ENCODE peak calls at places on chromosome 1, in ten cellular contexts. J is ovary, U is NT2/D1, I is heart left ventricle, N is mammary epithelial cell, B is psoas muscle, T is left ventricle myocardium inferior, Z is fibroblast of lung, G is GM23248, C is Peyer's patch. A is an unnamed sample. For H3K36me3, the result is how much of the 10 kb centered on the place peaks cover.

GRCh38 chr1:99850458-99850974 is 355 bp downstream of the AGL start:
- DNase-seq in J (no peak), U (no peak), I (no peak), N (peak), B (no peak), T (no peak), Z (no peak), G (peak), C (no peak), A (no peak)

GRCh38 chr1:220928725-220929297 is 49.6 kb downstream of the HLX start:
- DNase-seq in J (no peak), U (no peak), I (no peak), N (no peak), B (no peak), T (no peak), Z (no peak), G (peak), C (no peak), A (no peak)

GRCh38 chr1:43439781-43440180 is 13.9 kb downstream of the HYI start:
- DNase-seq in J (no peak), U (no peak), I (peak), N (no peak), B (no peak), T (no peak), Z (no peak), G (no peak), C (peak), A (no peak)

GRCh38 chr1:81670286-81670685 is 130.4 kb upstream of the ADGRL2 start:
- DNase-seq in J (peak), U (no peak), I (peak), N (peak), B (peak), T (peak), Z (peak), G (peak), C (peak), A (peak)

GRCh38 chr1:172278478-172278877 is 142.0 kb upstream of the C1orf105 start:
- DNase-seq in J (no peak), U (peak), I (no peak), N (peak), B (no peak), T (no peak), Z (peak), G (peak), C (no peak), A (no peak)

GRCh38 chr1:248739580-248740205 is 15.9 kb downstream of the LYPD8 start:
- DNase-seq in J (no peak), U (no peak), I (no peak), N (no peak), B (no peak), T (no peak), Z (no peak), G (no peak), C (no peak), A (peak)

GRCh38 chr1:17640975-17641374 is 101.5 kb downstream of the ARHGEF10L start:
- DNase-seq in J (no peak), U (no peak), I (no peak), N (no peak), B (no peak), T (no peak), Z (no peak), G (no peak), C (no peak), A (no peak)

GRCh38 chr1:1298861-1299685 is 8.7 kb downstream of the ACAP3 start:
- DNase-seq in J (no peak), U (no peak), I (no peak), N (no peak), B (no peak), T (no peak), Z (no peak), G (no peak), C (no peak), A (no peak)

GRCh38 chr1:153608742-153609584 is 4.0 kb downstream of the S100A16 start:
- DNase-seq in J (peak), U (no peak), I (peak), N (peak), B (peak), T (peak), Z (peak), G (peak), C (peak), A (peak)

GRCh38 chr1:26694185-26694572 is 1.6 kb upstream of the ARID1A start:
- DNase-seq in J (peak), U (no peak), I (no peak), N (no peak), B (no peak), T (no peak), Z (no peak), G (peak), C (no peak), A (no peak)

GRCh38 chr1:31658721-31659120 is 14.0 kb upstream of the PEF1 start:
- DNase-seq in J (no peak), U (no peak), I (no peak), N (no peak), B (no peak), T (no peak), Z (no peak), G (no peak), C (no peak), A (no peak)

DNA sequence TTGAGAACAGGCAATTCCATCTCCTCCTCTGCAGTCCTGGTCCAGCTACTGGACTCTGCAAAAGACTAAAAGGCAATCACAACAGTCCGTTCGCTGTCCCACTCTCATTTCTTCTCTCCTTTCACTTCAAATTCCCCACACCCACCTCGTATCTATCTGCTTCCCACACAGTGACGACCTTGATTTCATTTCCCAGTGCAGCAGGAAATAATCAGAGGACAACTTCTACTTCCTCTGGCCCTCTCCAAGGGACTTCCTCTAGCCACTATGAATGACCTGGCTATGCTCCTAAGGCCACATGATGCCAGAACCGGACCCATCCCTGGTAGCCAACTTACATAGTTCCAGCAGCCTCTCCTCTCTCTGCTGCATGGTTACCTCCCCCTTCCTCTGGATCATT is 8.0 kb downstream of the NOL9 start:
- DNase-seq in J (no peak), U (no peak), I (peak), N (no peak), B (no peak), T (no peak), Z (no peak), G (no peak), C (no peak), A (no peak)
- H3K36me3 ChIP-seq in J (under half), U (half or more), I (half or more), N (under half), B (under half), T (half or more), Z (under half), G (under half), C (under half), A (under half)

GRCh38 chr1:186323865-186324264 is 51.2 kb downstream of the TPR start:
- DNase-seq in J (no peak), U (no peak), I (no peak), N (no peak), B (no peak), T (no peak), Z (no peak), G (no peak), C (no peak), A (no peak)

GRCh38 chr1:186327331-186327730 is 47.7 kb downstream of the TPR start:
- DNase-seq in J (no peak), U (no peak), I (no peak), N (no peak), B (no peak), T (no peak), Z (no peak), G (no peak), C (no peak), A (no peak)

GRCh38 chr1:186330758-186331157 is 44.3 kb downstream of the TPR start:
- DNase-seq in J (no peak), U (peak), I (no peak), N (no peak), B (no peak), T (no peak), Z (no peak), G (peak), C (no peak), A (no peak)

GRCh38 chr1:186325239-186325638 is 49.8 kb downstream of the TPR start:
- DNase-seq in J (no peak), U (peak), I (no peak), N (no peak), B (no peak), T (no peak), Z (peak), G (peak), C (no peak), A (no peak)

GRCh38 chr1:186326009-186326408 is 49.0 kb downstream of the TPR start:
- DNase-seq in J (no peak), U (no peak), I (no peak), N (no peak), B (no peak), T (no peak), Z (no peak), G (peak), C (no peak), A (no peak)
- H3K36me3 ChIP-seq in J (under half), U (half or more), I (half or more), N (half or more), B (under half), T (half or more), Z (under half), G (half or more), C (under half), A (half or more)

GRCh38 chr1:159040893-159041724 is 31.4 kb downstream of the IFI16 start:
- DNase-seq in J (no peak), U (no peak), I (no peak), N (no peak), B (no peak), T (no peak), Z (no peak), G (no peak), C (no peak), A (no peak)

DNA sequence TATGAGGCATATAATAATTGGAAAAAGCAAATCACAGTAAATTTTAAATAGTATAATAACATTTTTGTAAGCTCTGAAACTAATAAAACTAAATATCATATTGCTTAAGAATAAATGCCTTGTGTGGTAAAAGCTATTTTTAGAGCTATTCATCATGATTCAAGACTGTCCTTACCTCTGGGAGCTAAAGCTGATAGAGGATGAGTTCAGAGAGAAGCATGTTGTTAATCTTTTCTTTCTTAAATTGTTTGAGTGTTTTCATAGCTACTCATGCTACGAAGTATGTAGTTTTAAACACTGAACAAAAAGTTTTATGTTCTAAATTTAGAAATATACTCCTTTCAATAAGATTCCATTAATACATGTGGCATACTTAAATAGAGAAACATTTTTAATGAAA is 30.5 kb downstream of the IFI16 start:
- DNase-seq in J (no peak), U (no peak), I (no peak), N (peak), B (no peak), T (no peak), Z (no peak), G (peak), C (no peak), A (no peak)
- H3K36me3 ChIP-seq in J (under half), U (under half), I (half or more), N (under half), B (under half), T (half or more), Z (under half), G (half or more), C (under half), A (half or more)

GRCh38 chr1:16383917-16384316 is 16.9 kb downstream of the SZRD1 start:
- DNase-seq in J (no peak), U (no peak), I (no peak), N (no peak), B (no peak), T (no peak), Z (no peak), G (no peak), C (no peak), A (no peak)
- H3K36me3 ChIP-seq in J (under half), U (under half), I (under half), N (under half), B (under half), T (under half), Z (under half), G (under half), C (under half), A (under half)

A was measured in adrenal gland.